ENCODE peak calls at places on chromosomes 5 and 9, in ten cellular contexts. U, G, L, D, Z, R, T, Q, V and S are unnamed samples. For H3K27me3 and H3K4me1, the result is how much of the 10 kb centered on the place peaks cover.

GRCh38 chr5:116388564-116389258 is 185.9 kb downstream of the SEMA6A start:
- DNase-seq in G (peak), L (no peak), Z (no peak), R (no peak), U (no peak), D (no peak), T (no peak), V (no peak), Q (no peak), S (no peak)

GRCh38 chr5:98775246-98775961 is 1.9 kb downstream of the RGMB start:
- DNase-seq in Q (no peak), G (peak), T (no peak), Z (no peak), D (no peak), V (no peak), R (no peak), L (no peak), U (no peak), S (no peak)

GRCh38 chr9:37978983-37979382 is 75.1 kb upstream of the SLC25A51 start:
- DNase-seq in G (no peak), T (no peak), U (no peak), V (no peak), Z (no peak), R (no peak), Q (no peak), D (no peak), L (no peak), S (no peak)

GRCh38 chr5:54088081-54088480 is 222.3 kb downstream of the ARL15 start:
- DNase-seq in Q (no peak), D (no peak), U (no peak), T (no peak), G (no peak), V (no peak), Z (no peak), L (no peak), R (no peak), S (no peak)

GRCh38 chr5:110853267-110853666 is 114.5 kb downstream of the SLC25A46 start:
- DNase-seq in R (no peak), D (no peak), T (peak), G (no peak), U (no peak), L (no peak), Q (no peak), Z (no peak), V (no peak), S (no peak)

GRCh38 chr5:95803271-95804148 is 19.0 kb downstream of the GLRX start:
- DNase-seq in Q (no peak), T (no peak), D (no peak), G (no peak), U (peak), V (no peak), R (no peak), L (no peak), Z (no peak), S (no peak)

GRCh38 chr9:88198346-88198807 is 60.1 kb upstream of the SPATA31C2 start:
- DNase-seq in Q (no peak), V (peak), R (no peak), G (no peak), U (peak), L (no peak), Z (peak), T (peak), D (no peak), S (no peak)

GRCh38 chr9:69104830-69105527 is 69.1 kb upstream of the TJP2 start:
- DNase-seq in L (peak), T (peak), R (no peak), Q (no peak), Z (no peak), U (peak), V (no peak), D (no peak), G (no peak), S (no peak)

GRCh38 chr9:17003576-17004240 is 131.1 kb upstream of the CNTLN start:
- DNase-seq in R (no peak), Z (no peak), V (no peak), D (no peak), Q (no peak), T (no peak), L (no peak), U (no peak), G (no peak), S (no peak)

GRCh38 chr5:168613996-168614395 is 34.8 kb upstream of the PANK3 start:
- DNase-seq in V (no peak), L (no peak), U (peak), Q (no peak), Z (no peak), D (no peak), T (no peak), G (no peak), R (no peak), S (no peak)

GRCh38 chr9:818958-819357 is 22.5 kb upstream of the DMRT1 start:
- DNase-seq in G (no peak), Z (no peak), L (no peak), T (no peak), Q (no peak), D (no peak), V (no peak), U (no peak), R (no peak), S (no peak)

GRCh38 chr9:128438343-128439109 is 17.3 kb upstream of the ODF2 start:
- DNase-seq in V (peak), R (peak), Z (no peak), L (peak), T (peak), U (peak), D (peak), G (peak), Q (no peak), S (peak)

GRCh38 chr9:5443845-5444244 is 6.1 kb upstream of the PLGRKT start:
- DNase-seq in G (no peak), Q (no peak), T (no peak), D (no peak), R (no peak), Z (no peak), V (no peak), U (no peak), L (no peak), S (no peak)

GRCh38 chr5:154260224-154260859 is 69.8 kb downstream of the GALNT10 start:
- DNase-seq in Q (no peak), V (no peak), D (no peak), T (no peak), U (no peak), L (no peak), Z (no peak), G (peak), R (no peak), S (no peak)

GRCh38 chr9:112013261-112013660 is 116.6 kb downstream of the UGCG start:
- DNase-seq in L (no peak), D (no peak), Q (no peak), T (no peak), R (no peak), Z (no peak), U (no peak), V (no peak), G (no peak), S (no peak)

GRCh38 chr9:109769250-109769649 is 10.7 kb upstream of the PALM2AKAP2 start:
- DNase-seq in Q (no peak), G (no peak), U (no peak), D (no peak), V (no peak), L (no peak), Z (no peak), R (no peak), T (peak), S (no peak)

GRCh38 chr5:89260254-89260653 is 377.3 kb upstream of the MEF2C start:
- DNase-seq in T (no peak), R (no peak), D (no peak), Q (no peak), Z (no peak), V (no peak), U (no peak), G (no peak), L (no peak), S (no peak)

GRCh38 chr5:125125031-125125823 is 378.8 kb upstream of the ZNF608 start:
- DNase-seq in Z (no peak), T (no peak), V (no peak), Q (no peak), R (no peak), G (no peak), L (no peak), U (no peak), D (no peak), S (no peak)

GRCh38 chr5:8897316-8897715 is 648.6 kb downstream of the SEMA5A start:
- DNase-seq in R (no peak), Q (no peak), V (no peak), Z (no peak), G (no peak), D (no peak), T (no peak), L (no peak), U (no peak), S (no peak)

GRCh38 chr5:36885566-36886485 is 9.3 kb downstream of the NIPBL start:
- DNase-seq in L (no peak), V (no peak), U (no peak), T (no peak), R (no peak), G (no peak), D (no peak), Z (no peak), Q (no peak), S (no peak)

GRCh38 chr9:16704489-16705111 is 165.9 kb downstream of the BNC2 start:
- DNase-seq in Q (no peak), L (no peak), G (peak), T (peak), Z (no peak), D (peak), V (peak), R (no peak), U (peak), S (peak)

GRCh38 chr5:143063175-143063970 is 293.2 kb downstream of the ARHGAP26 start:
- DNase-seq in Q (no peak), V (peak), G (no peak), T (no peak), L (no peak), Z (no peak), U (peak), D (peak), R (no peak), S (peak)

GRCh38 chr9:27181381-27181780 is 72.4 kb downstream of the TEK start:
- DNase-seq in Z (no peak), V (no peak), L (no peak), R (no peak), T (no peak), G (no peak), Q (peak), D (no peak), U (no peak), S (no peak)

GRCh38 chr5:78004559-78004958 is 228.4 kb upstream of the TBCA start:
- DNase-seq in G (no peak), L (no peak), R (no peak), Z (no peak), T (no peak), U (no peak), V (no peak), Q (no peak), D (no peak), S (no peak)

GRCh38 chr5:107874810-107875209 is 204.1 kb upstream of the EFNA5 start:
- DNase-seq in G (no peak), D (no peak), V (no peak), Q (no peak), U (no peak), Z (no peak), T (no peak), L (no peak), R (no peak), S (no peak)

GRCh38 chr5:39270172-39270848 is 50.9 kb upstream of the FYB1 start:
- DNase-seq in G (no peak), U (no peak), L (no peak), D (no peak), R (no peak), Z (no peak), V (no peak), Q (no peak), T (no peak), S (no peak)

GRCh38 chr5:139068060-139068459 is 130.1 kb downstream of the SIL1 start:
- DNase-seq in V (no peak), L (no peak), U (no peak), T (no peak), G (no peak), R (no peak), Q (no peak), D (no peak), Z (no peak), S (no peak)

GRCh38 chr9:100756217-100756616 is 178.3 kb downstream of the CAVIN4 start:
- DNase-seq in U (no peak), V (no peak), Z (no peak), R (no peak), L (no peak), G (no peak), D (no peak), T (no peak), Q (no peak), S (no peak)

GRCh38 chr9:91063471-91063870 is 261.9 kb downstream of the SYK start:
- DNase-seq in D (no peak), T (no peak), L (no peak), U (no peak), R (no peak), Q (no peak), V (no peak), Z (no peak), G (no peak), S (no peak)

GRCh38 chr5:139946440-139946839 is 96.7 kb downstream of the NRG2 start:
- DNase-seq in G (no peak), Q (no peak), T (no peak), Z (no peak), L (no peak), D (no peak), U (no peak), V (no peak), R (no peak), S (no peak)

GRCh38 chr5:141758316-141758965 is 76.4 kb upstream of the ARAP3 start:
- DNase-seq in Q (no peak), Z (no peak), T (no peak), U (peak), G (peak), L (no peak), V (no peak), D (no peak), R (no peak), S (no peak)

GRCh38 chr5:122948319-122948718 is 88.2 kb downstream of the PPIC start:
- DNase-seq in L (no peak), V (no peak), T (no peak), D (no peak), U (no peak), Z (no peak), Q (no peak), R (no peak), G (no peak), S (no peak)

GRCh38 chr5:94674841-94675382 is 56.4 kb downstream of the SLF1 start:
- DNase-seq in Z (no peak), T (no peak), G (no peak), R (no peak), V (no peak), Q (no peak), L (no peak), D (no peak), U (no peak), S (no peak)

GRCh38 chr5:177496111-177497010 is 1.0 kb downstream of the PDLIM7 start:
- DNase-seq in V (peak), U (peak), Z (no peak), R (no peak), L (peak), T (peak), Q (peak), D (peak), G (peak), S (peak)
- TF ChIP-seq CTCF in V (peak), U (peak), Z (peak), R (no peak), L (peak), T (peak), Q (peak), D (peak), G (peak), S (no peak)

DNA sequence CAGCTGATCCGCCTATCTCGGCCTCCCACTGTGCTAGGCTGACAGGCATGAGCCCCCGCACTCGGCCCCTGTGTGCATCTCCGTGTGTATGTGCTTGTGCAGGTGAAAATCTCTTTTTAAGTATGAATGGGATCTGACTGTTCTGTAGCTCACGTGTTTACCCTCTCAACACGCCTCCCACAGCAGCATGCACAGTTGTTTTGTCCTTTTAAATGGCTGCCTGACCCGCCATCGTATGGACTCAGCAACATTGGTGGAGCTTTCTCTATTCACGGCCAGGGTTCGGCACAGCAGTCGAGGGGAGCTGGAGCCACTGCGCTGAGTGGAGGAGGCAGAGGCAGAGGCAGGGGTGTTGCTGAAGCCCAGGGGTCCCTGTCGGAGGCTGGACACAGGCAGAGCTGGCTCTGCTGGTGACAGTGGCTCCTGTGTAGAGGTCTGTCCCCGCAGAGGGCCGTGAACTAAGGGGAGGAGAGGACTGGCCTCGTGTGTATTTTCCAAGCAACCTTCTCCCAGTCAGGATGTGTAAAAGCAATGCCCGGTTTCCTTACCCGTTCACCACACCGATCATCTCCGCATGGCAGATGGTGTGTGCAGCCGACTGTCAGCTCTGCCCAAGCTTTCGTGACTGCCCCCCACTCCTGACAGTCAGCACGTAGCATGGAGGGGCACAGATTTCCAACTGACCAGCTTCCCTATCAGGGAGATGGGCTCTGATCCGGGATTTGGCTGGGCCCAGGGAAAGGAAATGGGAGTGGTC is 37.3 kb downstream of the MRPL36 start:
- DNase-seq in Z (no peak), Q (no peak), D (peak), R (no peak), T (no peak), U (no peak), V (peak), L (peak), G (no peak), S (no peak)
- H3K27me3 ChIP-seq in Z (under half), Q (under half), D (under half), R (under half), T (half or more), U (under half), V (under half), L (under half), G (under half), S (under half)

DNA sequence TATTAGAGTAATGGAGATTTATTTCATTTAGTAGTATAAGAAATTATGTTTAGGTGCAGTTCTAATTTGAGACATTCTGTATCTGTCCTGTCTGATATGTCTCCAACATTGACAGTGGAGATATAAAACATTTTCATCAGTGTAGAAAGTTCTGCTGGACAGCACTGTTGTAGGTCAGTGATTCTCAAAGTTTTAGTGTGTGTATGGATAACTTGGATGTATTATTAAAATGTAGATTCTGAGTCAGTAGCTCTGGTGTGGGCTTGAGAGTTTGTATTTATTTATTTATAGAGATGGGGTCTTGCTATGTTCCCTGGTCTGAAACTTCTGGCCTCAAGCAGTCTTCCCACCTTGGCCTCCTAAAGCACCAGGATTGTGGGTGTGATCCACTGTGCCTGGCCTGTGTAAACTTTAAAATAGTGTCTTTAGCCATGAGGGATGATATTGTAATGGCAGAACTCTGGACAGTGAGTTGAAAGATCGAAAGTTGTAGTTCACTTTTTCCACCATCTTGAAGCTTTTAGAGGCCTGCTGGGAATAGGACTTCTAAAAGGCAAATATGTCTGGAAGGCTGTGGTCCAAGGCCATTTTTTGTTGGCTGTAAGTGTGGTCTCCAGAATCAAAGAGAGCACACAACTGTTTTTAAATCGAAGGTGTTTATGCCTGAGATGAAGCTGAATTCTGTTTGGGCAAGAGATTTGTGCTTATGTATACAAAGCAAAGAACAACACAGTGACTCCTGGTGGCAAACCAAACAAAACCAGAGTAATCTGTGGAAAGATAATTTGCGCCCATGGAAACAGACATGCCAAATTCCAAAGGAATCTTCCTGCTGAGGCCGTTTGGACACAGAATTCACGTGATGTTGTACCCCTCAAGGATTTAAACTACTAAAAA is 12.4 kb downstream of the UBAP1 start:
- DNase-seq in T (no peak), G (peak), V (no peak), R (no peak), L (no peak), D (no peak), Q (no peak), U (peak), Z (no peak), S (no peak)
- H3K4me1 ChIP-seq in T (under half), G (under half), V (under half), R (under half), L (under half), D (under half), Q (under half), U (under half), Z (under half), S (half or more)

DNA sequence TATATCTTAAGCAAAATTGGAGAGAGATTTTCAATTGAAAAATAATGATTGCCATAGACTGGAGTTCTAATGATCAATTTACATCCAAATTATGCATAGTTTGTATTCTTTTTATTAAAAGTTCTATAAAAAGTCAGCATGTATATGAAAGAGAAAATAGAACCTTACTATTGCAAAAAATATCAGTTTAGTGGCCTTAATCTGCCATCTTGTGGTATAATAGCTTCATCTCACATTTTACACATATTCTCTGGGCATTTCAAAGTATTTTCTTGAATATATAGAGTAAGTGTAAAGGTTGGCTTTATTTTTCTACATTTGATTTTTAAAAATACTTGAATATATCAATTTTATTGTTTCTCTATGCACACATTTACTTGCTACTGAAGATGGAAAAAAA is 1858.6 kb upstream of the CDH9 start:
- DNase-seq in U (no peak), R (no peak), Q (no peak), Z (no peak), G (no peak), T (no peak), D (no peak), L (no peak), V (no peak), S (no peak)
- TF ChIP-seq CTCF in U (peak), R (no peak), Q (no peak), Z (no peak), G (peak), T (peak), D (no peak), L (no peak), V (no peak), S (no peak)

GRCh38 chr5:178328826-178329225 is 96.2 kb upstream of the PHYKPL start:
- DNase-seq in Q (no peak), G (no peak), V (no peak), D (no peak), R (no peak), U (no peak), T (no peak), Z (no peak), L (peak), S (no peak)
- H3K27me3 ChIP-seq in Q (under half), G (under half), V (half or more), D (under half), R (under half), U (under half), T (half or more), Z (under half), L (under half), S (under half)

GRCh38 chr9:89436963-89437625 is 60.8 kb downstream of the SEMA4D start:
- DNase-seq in G (no peak), D (no peak), L (peak), R (peak), Z (no peak), T (no peak), V (no peak), Q (no peak), U (peak), S (no peak)
- H3K4me1 ChIP-seq in G (under half), D (under half), L (half or more), R (half or more), Z (under half), T (under half), V (under half), Q (under half), U (under half), S (under half)